ENCODE peak calls at places on chromosomes 5 and 9, in four cellular contexts. One of them, this sample, is unnamed.

GRCh38 chr9:99072040-99072394 is 32.9 kb upstream of the TGFBR1 start:
- DNase-seq in esophagus squamous epithelium: no peak
- DNase-seq in T-helper 22 cell: no peak
- DNase-seq in AG09309: no peak
- DNase-seq in this sample: no peak

GRCh38 chr5:113759505-113760145 is 246.1 kb downstream of the YTHDC2 start:
- DNase-seq in esophagus squamous epithelium: no peak
- DNase-seq in T-helper 22 cell: no peak
- DNase-seq in AG09309: no peak
- DNase-seq in this sample: no peak

GRCh38 chr9:134234001-134234660 is 69.8 kb upstream of the RNU6ATAC start:
- DNase-seq in esophagus squamous epithelium: no peak
- DNase-seq in T-helper 22 cell: no peak
- DNase-seq in AG09309: no peak
- DNase-seq in this sample: no peak

GRCh38 chr9:121738969-121739368 is 87.5 kb downstream of the DAB2IP start:
- DNase-seq in esophagus squamous epithelium: no peak
- DNase-seq in T-helper 22 cell: no peak
- DNase-seq in AG09309: no peak
- DNase-seq in this sample: no peak

GRCh38 chr5:6552612-6553011 is 80.2 kb downstream of the NSUN2 start:
- DNase-seq in esophagus squamous epithelium: no peak
- DNase-seq in T-helper 22 cell: no peak
- DNase-seq in AG09309: no peak
- DNase-seq in this sample: no peak

GRCh38 chr9:134434896-134435506 is 108.7 kb downstream of the RXRA start:
- DNase-seq in esophagus squamous epithelium: no peak
- DNase-seq in T-helper 22 cell: no peak
- DNase-seq in AG09309: peak
- DNase-seq in this sample: no peak

GRCh38 chr5:169131944-169132343 is 169.0 kb downstream of the SLIT3 start:
- DNase-seq in esophagus squamous epithelium: no peak
- DNase-seq in T-helper 22 cell: no peak
- DNase-seq in AG09309: no peak
- DNase-seq in this sample: no peak

GRCh38 chr9:91119679-91120078 is 242.0 kb downstream of the AUH start:
- DNase-seq in esophagus squamous epithelium: no peak
- DNase-seq in T-helper 22 cell: no peak
- DNase-seq in AG09309: no peak
- DNase-seq in this sample: no peak

GRCh38 chr5:7321724-7322123 is 74.2 kb upstream of the ADCY2 start:
- DNase-seq in esophagus squamous epithelium: no peak
- DNase-seq in T-helper 22 cell: no peak
- DNase-seq in AG09309: peak
- DNase-seq in this sample: no peak

GRCh38 chr9:4762889-4763521 is 22.0 kb upstream of the AK3 start:
- DNase-seq in esophagus squamous epithelium: no peak
- DNase-seq in T-helper 22 cell: no peak
- DNase-seq in AG09309: no peak
- DNase-seq in this sample: no peak

GRCh38 chr9:131233989-131234388 is 42.3 kb downstream of the FAM78A start:
- DNase-seq in esophagus squamous epithelium: no peak
- DNase-seq in T-helper 22 cell: no peak
- DNase-seq in AG09309: no peak
- DNase-seq in this sample: no peak

GRCh38 chr5:129243058-129243457 is 148.5 kb downstream of the ISOC1 start:
- DNase-seq in esophagus squamous epithelium: no peak
- DNase-seq in T-helper 22 cell: no peak
- DNase-seq in AG09309: no peak
- DNase-seq in this sample: no peak

GRCh38 chr5:37569466-37569865 is 190.3 kb downstream of the WDR70 start:
- DNase-seq in esophagus squamous epithelium: no peak
- DNase-seq in T-helper 22 cell: no peak
- DNase-seq in AG09309: no peak
- DNase-seq in this sample: no peak

GRCh38 chr9:111903996-111904395 is 7.4 kb downstream of the UGCG start:
- DNase-seq in esophagus squamous epithelium: no peak
- DNase-seq in T-helper 22 cell: no peak
- DNase-seq in AG09309: no peak
- DNase-seq in this sample: no peak

GRCh38 chr5:149549461-149550266 is 1.6 kb downstream of the CSNK1A1 start:
- DNase-seq in esophagus squamous epithelium: no peak
- DNase-seq in T-helper 22 cell: peak
- DNase-seq in AG09309: no peak
- DNase-seq in this sample: no peak